ENCODE peak calls at places on chromosomes 7 and 10, in six cellular contexts. V, S, G, Q, X and P are unnamed samples.

GRCh38 chr10:75295901-75296441 is 60.2 kb upstream of the COMTD1 start:
- DNase-seq in V (no peak), S (no peak), G (no peak), Q (no peak), X (no peak), P (peak)

GRCh38 chr10:32125023-32125422 is 68.8 kb upstream of the KIF5B start:
- DNase-seq in V (no peak), S (no peak), G (no peak), Q (no peak), X (no peak), P (no peak)

GRCh38 chr10:101566333-101567164 is 21.5 kb downstream of the POLL start:
- DNase-seq in V (peak), S (peak), G (no peak), Q (no peak), X (no peak), P (peak)

GRCh38 chr10:63765126-63765525 is 243.9 kb downstream of the REEP3 start:
- DNase-seq in V (no peak), S (no peak), G (no peak), Q (no peak), X (no peak), P (peak)

GRCh38 chr10:123139521-123140163 is 3.9 kb downstream of the HMX3 start:
- DNase-seq in V (peak), S (peak), G (no peak), Q (no peak), X (no peak), P (peak)

GRCh38 chr10:15262036-15262713 is 93.7 kb upstream of the NMT2 start:
- DNase-seq in V (no peak), S (no peak), G (no peak), Q (no peak), X (no peak), P (peak)

GRCh38 chr7:20229652-20230500 is 12.7 kb upstream of the MACC1 start:
- DNase-seq in V (no peak), S (no peak), G (peak), Q (no peak), X (no peak), P (peak)

GRCh38 chr7:98214811-98215321 is 3.6 kb downstream of the BHLHA15 start:
- DNase-seq in V (no peak), S (no peak), G (no peak), Q (no peak), X (no peak), P (no peak)

DNA sequence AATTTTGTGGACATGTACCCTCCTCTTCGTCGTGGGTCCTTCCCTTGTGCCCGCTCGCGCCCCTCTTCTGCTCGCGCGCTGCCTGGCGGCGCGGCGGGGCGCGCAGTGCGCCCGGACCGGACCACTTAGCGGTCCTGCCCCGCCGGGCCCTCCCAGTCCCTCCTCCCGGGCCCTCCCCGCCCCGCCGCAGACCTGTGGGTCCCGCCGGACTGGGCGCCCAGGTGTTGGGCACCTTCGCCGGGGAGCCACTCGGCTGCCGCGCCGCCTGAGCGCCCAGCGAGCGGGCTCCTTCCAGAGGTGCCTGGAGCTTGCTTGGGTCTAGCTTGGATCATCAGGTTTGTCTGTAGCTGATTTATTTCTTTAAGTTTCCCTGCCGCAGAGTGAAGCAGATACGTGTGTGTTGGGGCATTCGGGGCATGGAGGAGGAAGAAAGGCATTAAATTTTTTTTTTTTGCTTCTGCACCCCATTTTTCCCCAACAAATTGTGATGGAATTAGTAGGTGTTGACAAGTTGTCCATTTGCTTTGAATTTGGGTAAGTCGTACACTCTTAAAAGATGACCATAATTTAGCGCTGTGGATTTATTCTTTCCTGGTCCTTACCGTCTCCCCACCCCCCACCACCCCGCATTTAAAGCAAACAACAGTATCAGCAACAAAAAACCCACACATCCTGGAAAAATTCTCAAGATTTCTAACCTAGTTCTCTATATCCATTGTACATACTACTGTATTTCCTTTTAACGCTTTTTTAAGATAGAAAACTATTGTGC is 903 bp downstream of the C1GALT1 start:
- DNase-seq in V (peak), S (peak), G (peak), Q (no peak), X (no peak), P (no peak)
- H3K18ac ChIP-seq in V (peak), S (peak), G (peak), Q (peak), X (peak), P (peak)

GRCh38 chr7:117873056-117873932 is at the start of gene CTTNBP2:
- DNase-seq in V (peak), S (peak), G (peak), Q (peak), X (no peak), P (peak)
- H2BK5ac ChIP-seq in V (no peak), S (no peak), G (peak), Q (peak), X (peak), P (no peak)

GRCh38 chr7:12746211-12746610 is 58.8 kb downstream of the ARL4A start:
- DNase-seq in V (no peak), S (no peak), G (no peak), Q (no peak), X (no peak), P (no peak)

GRCh38 chr7:12747687-12748306 is 60.4 kb downstream of the ARL4A start:
- DNase-seq in V (no peak), S (no peak), G (no peak), Q (no peak), X (no peak), P (peak)

GRCh38 chr7:12749069-12749468 is 61.6 kb downstream of the ARL4A start:
- DNase-seq in V (no peak), S (no peak), G (no peak), Q (no peak), X (no peak), P (no peak)

GRCh38 chr7:12751764-12752163 is 64.3 kb downstream of the ARL4A start:
- DNase-seq in V (no peak), S (no peak), G (no peak), Q (no peak), X (no peak), P (no peak)

DNA sequence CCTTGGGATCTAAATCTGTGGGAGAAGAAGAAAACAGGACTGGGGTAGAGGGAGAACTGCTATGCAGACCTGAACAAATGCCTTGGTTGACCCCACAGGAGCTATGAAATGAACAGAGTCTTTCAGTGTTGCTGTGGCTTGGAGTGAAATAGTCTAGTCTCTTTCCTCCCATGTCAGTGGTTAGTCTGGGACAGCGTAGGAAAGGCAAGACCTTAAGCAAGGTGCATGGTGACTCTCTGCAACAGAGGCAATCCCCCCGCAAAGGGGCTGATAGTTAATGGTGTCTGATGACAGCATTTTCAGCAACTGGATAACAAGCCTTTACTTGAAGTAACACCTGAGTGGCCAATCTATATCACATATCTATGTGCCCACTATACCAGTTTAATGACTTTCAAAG is 62.3 kb downstream of the ARL4A start:
- DNase-seq in V (no peak), S (no peak), G (no peak), Q (no peak), X (no peak), P (no peak)
- H3K18ac ChIP-seq in V (no peak), S (no peak), G (no peak), Q (no peak), X (peak), P (no peak)

GRCh38 chr10:30737931-30738391 is 108.4 kb upstream of the LYZL2 start:
- DNase-seq in V (no peak), S (no peak), G (no peak), Q (no peak), X (no peak), P (no peak)

GRCh38 chr10:30731963-30732362 is 102.4 kb upstream of the LYZL2 start:
- DNase-seq in V (no peak), S (no peak), G (no peak), Q (no peak), X (no peak), P (no peak)

GRCh38 chr10:30738416-30738815 is 108.9 kb upstream of the LYZL2 start:
- DNase-seq in V (no peak), S (no peak), G (no peak), Q (no peak), X (no peak), P (no peak)

GRCh38 chr10:30732671-30733070 is 103.1 kb upstream of the LYZL2 start:
- DNase-seq in V (no peak), S (no peak), G (no peak), Q (no peak), X (no peak), P (no peak)

GRCh38 chr10:30736685-30737232 is 107.2 kb upstream of the LYZL2 start:
- DNase-seq in V (no peak), S (peak), G (no peak), Q (no peak), X (no peak), P (peak)
- H2BK5ac ChIP-seq in V (no peak), S (no peak), G (no peak), Q (no peak), X (no peak), P (peak)